ENCODE peak calls at places on chromosomes 13 and 19, in four cellular contexts. One of them, this sample, is unnamed.

GRCh38 chr19:18274303-18274775 is at the start of gene IQCN:
- DNase-seq in brain microvascular endothelial cell: peak
- DNase-seq in CD8-positive, alpha-beta T cell: peak
- DNase-seq in substantia nigra: no peak
- DNase-seq in this sample: no peak

GRCh38 chr13:66574606-66575005 is 655.5 kb downstream of the PCDH9 start:
- DNase-seq in brain microvascular endothelial cell: peak
- DNase-seq in CD8-positive, alpha-beta T cell: no peak
- DNase-seq in substantia nigra: no peak
- DNase-seq in this sample: no peak

GRCh38 chr19:54804101-54804500 is 691 bp downstream of the KIR2DL4 start:
- DNase-seq in brain microvascular endothelial cell: no peak
- DNase-seq in CD8-positive, alpha-beta T cell: no peak
- DNase-seq in substantia nigra: no peak
- DNase-seq in this sample: no peak

GRCh38 chr19:38792250-38793111 is 3.5 kb downstream of the LGALS7B start:
- DNase-seq in brain microvascular endothelial cell: no peak
- DNase-seq in CD8-positive, alpha-beta T cell: peak
- DNase-seq in substantia nigra: no peak
- DNase-seq in this sample: no peak

GRCh38 chr13:35995136-35995535 is 136.0 kb downstream of the DCLK1 start:
- DNase-seq in brain microvascular endothelial cell: no peak
- DNase-seq in CD8-positive, alpha-beta T cell: no peak
- DNase-seq in substantia nigra: no peak
- DNase-seq in this sample: no peak

GRCh38 chr19:35144600-35145436 is 1.8 kb downstream of the FXYD7 start:
- DNase-seq in brain microvascular endothelial cell: no peak
- DNase-seq in CD8-positive, alpha-beta T cell: no peak
- DNase-seq in substantia nigra: peak
- DNase-seq in this sample: peak

GRCh38 chr13:111115051-111115840 is at the start of gene ARHGEF7:
- DNase-seq in brain microvascular endothelial cell: no peak
- DNase-seq in CD8-positive, alpha-beta T cell: no peak
- DNase-seq in substantia nigra: peak
- DNase-seq in this sample: no peak

GRCh38 chr19:6806488-6806887 is 34.0 kb downstream of the VAV1 start:
- DNase-seq in brain microvascular endothelial cell: no peak
- DNase-seq in CD8-positive, alpha-beta T cell: no peak
- DNase-seq in substantia nigra: no peak
- DNase-seq in this sample: no peak

GRCh38 chr13:45441633-45442032 is 23.1 kb upstream of the COG3 start:
- DNase-seq in brain microvascular endothelial cell: peak
- DNase-seq in CD8-positive, alpha-beta T cell: no peak
- DNase-seq in substantia nigra: no peak
- DNase-seq in this sample: no peak

GRCh38 chr13:25292301-25292700 is 5.0 kb upstream of the MTMR6 start:
- DNase-seq in brain microvascular endothelial cell: peak
- DNase-seq in CD8-positive, alpha-beta T cell: no peak
- DNase-seq in substantia nigra: no peak
- DNase-seq in this sample: no peak

GRCh38 chr19:3673506-3674439 is 26.5 kb downstream of the PIP5K1C start:
- DNase-seq in brain microvascular endothelial cell: no peak
- DNase-seq in CD8-positive, alpha-beta T cell: no peak
- DNase-seq in substantia nigra: no peak
- DNase-seq in this sample: no peak

GRCh38 chr19:45439190-45439568 is 15.5 kb upstream of the ERCC1 start:
- DNase-seq in brain microvascular endothelial cell: no peak
- DNase-seq in CD8-positive, alpha-beta T cell: no peak
- DNase-seq in substantia nigra: no peak
- DNase-seq in this sample: no peak

GRCh38 chr19:38989066-38989605 is 13.6 kb upstream of the FBXO17 start:
- DNase-seq in brain microvascular endothelial cell: no peak
- DNase-seq in CD8-positive, alpha-beta T cell: no peak
- DNase-seq in substantia nigra: no peak
- DNase-seq in this sample: no peak

GRCh38 chr13:91704398-91704797 is 306.0 kb downstream of the GPC5 start:
- DNase-seq in brain microvascular endothelial cell: peak
- DNase-seq in CD8-positive, alpha-beta T cell: no peak
- DNase-seq in substantia nigra: no peak
- DNase-seq in this sample: no peak

GRCh38 chr19:12794196-12794921 is 3.1 kb downstream of the JUNB start:
- DNase-seq in brain microvascular endothelial cell: no peak
- DNase-seq in CD8-positive, alpha-beta T cell: no peak
- DNase-seq in substantia nigra: no peak
- DNase-seq in this sample: no peak

GRCh38 chr13:85651440-85651839 is 147.8 kb downstream of the SLITRK6 start:
- DNase-seq in brain microvascular endothelial cell: no peak
- DNase-seq in CD8-positive, alpha-beta T cell: no peak
- DNase-seq in substantia nigra: no peak
- DNase-seq in this sample: no peak

GRCh38 chr13:29503041-29503837 is 92.2 kb downstream of the SLC7A1 start:
- DNase-seq in brain microvascular endothelial cell: no peak
- DNase-seq in CD8-positive, alpha-beta T cell: no peak
- DNase-seq in substantia nigra: no peak
- DNase-seq in this sample: no peak

GRCh38 chr13:100887729-100888151 is 213.1 kb upstream of the TMTC4 start:
- DNase-seq in brain microvascular endothelial cell: peak
- DNase-seq in CD8-positive, alpha-beta T cell: no peak
- DNase-seq in substantia nigra: no peak
- DNase-seq in this sample: no peak

GRCh38 chr13:44364601-44365000 is 9.0 kb upstream of the SERP2 start:
- DNase-seq in brain microvascular endothelial cell: peak
- DNase-seq in CD8-positive, alpha-beta T cell: no peak
- DNase-seq in substantia nigra: no peak
- DNase-seq in this sample: no peak

GRCh38 chr13:67223742-67224141 is 6.4 kb downstream of the PCDH9 start:
- DNase-seq in brain microvascular endothelial cell: no peak
- DNase-seq in CD8-positive, alpha-beta T cell: no peak
- DNase-seq in substantia nigra: no peak
- DNase-seq in this sample: no peak

GRCh38 chr13:98026457-98026857 is 73.0 kb downstream of the IPO5 start:
- DNase-seq in brain microvascular endothelial cell: no peak
- DNase-seq in CD8-positive, alpha-beta T cell: no peak
- DNase-seq in substantia nigra: no peak
- DNase-seq in this sample: no peak

GRCh38 chr13:44068737-44069136 is 189.0 kb downstream of the LACC1 start:
- DNase-seq in brain microvascular endothelial cell: peak
- DNase-seq in CD8-positive, alpha-beta T cell: no peak
- DNase-seq in substantia nigra: no peak
- DNase-seq in this sample: no peak

GRCh38 chr19:6232567-6232966 is 47.2 kb downstream of the MLLT1 start:
- DNase-seq in brain microvascular endothelial cell: peak
- DNase-seq in CD8-positive, alpha-beta T cell: no peak
- DNase-seq in substantia nigra: no peak
- DNase-seq in this sample: no peak

GRCh38 chr13:76965759-76966421 is 17.6 kb downstream of the ACOD1 start:
- DNase-seq in brain microvascular endothelial cell: peak
- DNase-seq in CD8-positive, alpha-beta T cell: no peak
- DNase-seq in substantia nigra: peak
- DNase-seq in this sample: no peak

GRCh38 chr13:114134944-114135610 is 2.7 kb upstream of the RASA3 start:
- DNase-seq in brain microvascular endothelial cell: no peak
- DNase-seq in CD8-positive, alpha-beta T cell: peak
- DNase-seq in substantia nigra: peak
- DNase-seq in this sample: no peak

GRCh38 chr13:102277286-102277685 is 124.6 kb downstream of the FGF14 start:
- DNase-seq in brain microvascular endothelial cell: no peak
- DNase-seq in CD8-positive, alpha-beta T cell: no peak
- DNase-seq in substantia nigra: peak
- DNase-seq in this sample: no peak

GRCh38 chr13:32233062-32233461 is 82.1 kb downstream of the ZAR1L start:
- DNase-seq in brain microvascular endothelial cell: no peak
- DNase-seq in CD8-positive, alpha-beta T cell: no peak
- DNase-seq in substantia nigra: no peak
- DNase-seq in this sample: no peak

GRCh38 chr13:52010890-52011689 is at the start of gene ATP7B:
- DNase-seq in brain microvascular endothelial cell: no peak
- DNase-seq in CD8-positive, alpha-beta T cell: peak
- DNase-seq in substantia nigra: peak
- DNase-seq in this sample: no peak

GRCh38 chr13:34817246-34817645 is 124.8 kb upstream of the NBEA start:
- DNase-seq in brain microvascular endothelial cell: no peak
- DNase-seq in CD8-positive, alpha-beta T cell: no peak
- DNase-seq in substantia nigra: no peak
- DNase-seq in this sample: no peak

GRCh38 chr13:49643003-49643651 is 14.8 kb downstream of the ARL11 start:
- DNase-seq in brain microvascular endothelial cell: no peak
- DNase-seq in CD8-positive, alpha-beta T cell: no peak
- DNase-seq in substantia nigra: no peak
- DNase-seq in this sample: no peak
- H3K27ac ChIP-seq in brain microvascular endothelial cell: no peak
- H3K27ac ChIP-seq in CD8-positive, alpha-beta T cell: no peak
- H3K27ac ChIP-seq in substantia nigra: no peak
- H3K27ac ChIP-seq in this sample: no peak

GRCh38 chr13:110108348-110109139 is 198.4 kb downstream of the COL4A1 start:
- DNase-seq in brain microvascular endothelial cell: peak
- DNase-seq in CD8-positive, alpha-beta T cell: no peak
- DNase-seq in substantia nigra: peak
- DNase-seq in this sample: peak

GRCh38 chr13:110109140-110109783 is 197.7 kb downstream of the COL4A1 start:
- DNase-seq in brain microvascular endothelial cell: no peak
- DNase-seq in CD8-positive, alpha-beta T cell: no peak
- DNase-seq in substantia nigra: no peak
- DNase-seq in this sample: no peak

GRCh38 chr13:110113284-110113764 is 193.6 kb downstream of the COL4A1 start:
- DNase-seq in brain microvascular endothelial cell: peak
- DNase-seq in CD8-positive, alpha-beta T cell: no peak
- DNase-seq in substantia nigra: no peak
- DNase-seq in this sample: no peak

GRCh38 chr13:110109910-110110309 is 197.0 kb downstream of the COL4A1 start:
- DNase-seq in brain microvascular endothelial cell: peak
- DNase-seq in CD8-positive, alpha-beta T cell: no peak
- DNase-seq in substantia nigra: peak
- DNase-seq in this sample: no peak

GRCh38 chr13:110110783-110111182 is 196.2 kb downstream of the COL4A1 start:
- DNase-seq in brain microvascular endothelial cell: no peak
- DNase-seq in CD8-positive, alpha-beta T cell: no peak
- DNase-seq in substantia nigra: no peak
- DNase-seq in this sample: no peak
- H3K27ac ChIP-seq in brain microvascular endothelial cell: no peak
- H3K27ac ChIP-seq in CD8-positive, alpha-beta T cell: no peak
- H3K27ac ChIP-seq in substantia nigra: no peak
- H3K27ac ChIP-seq in this sample: no peak

DNA sequence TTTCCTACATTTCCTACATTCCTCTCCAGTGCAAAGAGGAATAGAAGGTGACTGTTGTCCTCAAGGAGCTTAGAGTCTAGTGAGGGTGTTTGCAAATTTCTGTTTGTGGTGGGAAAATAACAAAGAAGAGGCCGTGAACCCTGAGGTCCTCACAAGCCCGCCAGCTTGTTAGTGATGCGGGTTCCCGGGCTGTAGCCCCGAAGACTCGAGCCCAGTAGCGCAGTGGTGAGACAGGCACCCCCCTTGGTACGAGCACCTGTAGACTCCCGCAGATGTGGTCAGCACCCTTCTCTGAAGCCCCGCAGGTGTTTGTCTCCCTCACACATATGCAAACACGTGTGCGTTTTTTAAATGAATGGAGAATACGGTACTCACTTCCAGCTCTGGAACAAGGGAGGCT is 26.5 kb upstream of the SPACA7 start:
- DNase-seq in brain microvascular endothelial cell: no peak
- DNase-seq in CD8-positive, alpha-beta T cell: no peak
- DNase-seq in substantia nigra: no peak
- DNase-seq in this sample: no peak
- H3K27ac ChIP-seq in brain microvascular endothelial cell: no peak
- H3K27ac ChIP-seq in CD8-positive, alpha-beta T cell: no peak
- H3K27ac ChIP-seq in substantia nigra: no peak
- H3K27ac ChIP-seq in this sample: no peak

DNA sequence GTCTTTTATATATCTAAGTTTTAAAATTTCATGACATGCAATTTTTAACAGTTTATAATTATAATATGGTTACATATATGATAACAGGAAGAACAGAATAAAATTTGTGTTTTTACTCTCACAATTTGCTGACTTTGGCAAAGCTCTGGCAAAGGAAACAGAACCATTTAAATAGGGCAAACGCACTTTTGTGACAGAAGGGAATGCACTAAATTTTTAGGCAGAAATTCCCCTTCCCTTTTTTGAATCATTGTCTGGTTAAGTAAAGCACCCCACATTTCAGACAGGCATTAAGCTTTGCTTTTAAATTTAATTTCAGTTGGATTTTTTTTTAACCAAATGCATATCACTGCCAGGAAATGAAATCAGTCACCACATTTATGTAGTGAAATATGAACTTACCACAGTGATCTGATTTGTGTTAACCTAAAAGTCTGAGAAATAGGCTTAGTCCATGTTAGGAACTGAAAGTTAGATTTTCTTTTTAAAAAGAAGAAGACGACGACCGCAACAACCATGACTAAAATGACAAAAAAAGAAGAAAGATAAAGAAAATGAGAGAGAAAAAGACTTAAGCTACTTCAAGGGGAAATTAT is 10.8 kb downstream of the GPR183 start:
- DNase-seq in brain microvascular endothelial cell: no peak
- DNase-seq in CD8-positive, alpha-beta T cell: no peak
- DNase-seq in substantia nigra: no peak
- DNase-seq in this sample: no peak
- H3K27ac ChIP-seq in brain microvascular endothelial cell: no peak
- H3K27ac ChIP-seq in CD8-positive, alpha-beta T cell: no peak
- H3K27ac ChIP-seq in substantia nigra: no peak
- H3K27ac ChIP-seq in this sample: no peak